ENCODE peak calls at places on chromosome X, in four cellular contexts. F, Q, B and A are unnamed samples.

GRCh38 chrX:100731441-100732281 is at the start of gene SYTL4:
- DNase-seq in F (peak), Q (peak), B (peak), A (peak)

GRCh38 chrX:48491809-48492208 is 15.8 kb downstream of the FTSJ1 start:
- DNase-seq in B (no peak), Q (no peak), F (no peak), A (no peak)

GRCh38 chrX:153781428-153782047 is 697 bp downstream of the SRPK3 start:
- DNase-seq in B (no peak), F (no peak), Q (no peak), A (no peak)

GRCh38 chrX:16578218-16578617 is 71.7 kb upstream of the S100G start:
- DNase-seq in Q (no peak), F (no peak), B (no peak), A (peak)

GRCh38 chrX:1466971-1467561 is 14.4 kb upstream of the ASMTL start:
- DNase-seq in B (no peak), F (no peak), Q (no peak), A (peak)

GRCh38 chrX:84320023-84320422 is 132.0 kb upstream of the RPS6KA6 start:
- DNase-seq in B (no peak), Q (no peak), F (no peak), A (no peak)

GRCh38 chrX:21708116-21708515 is 49.8 kb downstream of the SMPX start:
- DNase-seq in Q (no peak), B (no peak), F (no peak), A (no peak)

GRCh38 chrX:50971390-50971789 is 60.9 kb downstream of the BMP15 start:
- DNase-seq in F (no peak), B (no peak), Q (peak), A (peak)

GRCh38 chrX:10089378-10089795 is 67.4 kb upstream of the CLCN4 start:
- DNase-seq in F (no peak), Q (peak), B (no peak), A (peak)

GRCh38 chrX:31993635-31994034 is 921.8 kb upstream of the FTHL17 start:
- DNase-seq in Q (no peak), B (no peak), F (no peak), A (no peak)

GRCh38 chrX:68834371-68835103 is 5.7 kb downstream of the EFNB1 start:
- DNase-seq in B (no peak), Q (no peak), F (no peak), A (no peak)

GRCh38 chrX:46624090-46624786 is 50.7 kb downstream of the CHST7 start:
- DNase-seq in F (peak), B (no peak), Q (no peak), A (no peak)

GRCh38 chrX:82748901-82749505 is 759.1 kb upstream of the POU3F4 start:
- DNase-seq in F (peak), Q (peak), B (no peak), A (peak)

GRCh38 chrX:23341452-23341851 is 6.8 kb downstream of the PTCHD1 start:
- DNase-seq in Q (peak), F (no peak), B (no peak), A (peak)

GRCh38 chrX:147757750-147758149 is 154.0 kb upstream of the FMR1 start:
- DNase-seq in B (no peak), Q (no peak), F (no peak), A (no peak)

GRCh38 chrX:87727615-87728014 is 210.0 kb downstream of the KLHL4 start:
- DNase-seq in Q (no peak), F (no peak), B (no peak), A (no peak)

GRCh38 chrX:102765794-102766193 is 45.3 kb downstream of the GPRASP3 start:
- DNase-seq in Q (peak), B (peak), F (peak), A (peak)

GRCh38 chrX:116111934-116112595 is 58.5 kb upstream of the AGTR2 start:
- DNase-seq in Q (no peak), F (no peak), B (no peak), A (no peak)

GRCh38 chrX:125436855-125437254 is 117.2 kb downstream of the TEX13C start:
- DNase-seq in F (no peak), Q (peak), B (no peak), A (peak)

GRCh38 chrX:38112566-38112965 is 106.2 kb downstream of the SYTL5 start:
- DNase-seq in B (no peak), Q (no peak), F (no peak), A (no peak)

GRCh38 chrX:323721-324628 is 5.4 kb upstream of the GTPBP6 start:
- DNase-seq in B (peak), Q (peak), F (peak), A (peak)

GRCh38 chrX:155009994-155010472 is 12.5 kb downstream of the F8 start:
- DNase-seq in F (no peak), Q (no peak), B (no peak), A (no peak)

GRCh38 chrX:413322-414201 is 26.9 kb upstream of the PPP2R3B start:
- DNase-seq in F (no peak), Q (peak), B (peak), A (peak)

GRCh38 chrX:69493766-69494165 is 10.4 kb upstream of the NALF2 start:
- DNase-seq in Q (no peak), B (no peak), F (no peak), A (peak)

GRCh38 chrX:130339408-130340222 is at the start of gene SLC25A14:
- DNase-seq in F (peak), B (peak), Q (peak), A (peak)

GRCh38 chrX:147776988-147777387 is 134.7 kb upstream of the FMR1 start:
- DNase-seq in F (no peak), B (no peak), Q (no peak), A (no peak)